ENCODE peak calls at places on chromosomes 2 and 18, in six cellular contexts. W is GM12878, U is K562, J is HCT116, F is H1, K is HepG2. I is an unnamed sample.

GRCh38 chr2:148554459-148555247 is 89.9 kb upstream of the EPC2 start:
- DNase-seq in W (no peak), U (no peak), J (no peak), F (no peak), K (no peak), I (peak)

GRCh38 chr18:8272254-8272653 is 337.0 kb upstream of the RAB12 start:
- DNase-seq in W (no peak), U (no peak), J (no peak), F (no peak), K (no peak), I (no peak)

GRCh38 chr2:102099536-102100293 is 42.8 kb upstream of the IL1R1 start:
- DNase-seq in W (no peak), U (no peak), J (no peak), F (no peak), K (no peak), I (no peak)

GRCh38 chr2:226023383-226023782 is 623.9 kb downstream of the NYAP2 start:
- DNase-seq in W (no peak), U (no peak), J (peak), F (no peak), K (peak), I (peak)

GRCh38 chr2:97715951-97716694 is 2.7 kb downstream of the ZAP70 start:
- DNase-seq in W (no peak), U (no peak), J (no peak), F (no peak), K (no peak), I (no peak)

GRCh38 chr2:168935810-168936581 is 34.9 kb downstream of the G6PC2 start:
- DNase-seq in W (no peak), U (peak), J (no peak), F (no peak), K (no peak), I (no peak)

GRCh38 chr2:105782123-105782522 is 37.4 kb downstream of the NCK2 start:
- DNase-seq in W (no peak), U (no peak), J (no peak), F (no peak), K (no peak), I (no peak)

GRCh38 chr18:78782951-78783563 is 196.6 kb upstream of the SALL3 start:
- DNase-seq in W (no peak), U (no peak), J (no peak), F (no peak), K (no peak), I (no peak)

GRCh38 chr2:217103752-217104540 is 244.1 kb upstream of the TNP1 start:
- DNase-seq in W (no peak), U (no peak), J (peak), F (no peak), K (no peak), I (no peak)

GRCh38 chr2:6754412-6754811 is 111.3 kb downstream of the CMPK2 start:
- DNase-seq in W (no peak), U (no peak), J (no peak), F (no peak), K (no peak), I (no peak)

GRCh38 chr2:240983361-240983995 is 14.9 kb upstream of the SNED1 start:
- DNase-seq in W (no peak), U (peak), J (peak), F (peak), K (no peak), I (peak)

GRCh38 chr2:72973566-72974435 is 56.5 kb downstream of the EMX1 start:
- DNase-seq in W (no peak), U (peak), J (peak), F (peak), K (peak), I (peak)

GRCh38 chr2:233486778-233487552 is 79.6 kb downstream of the USP40 start:
- DNase-seq in W (no peak), U (no peak), J (no peak), F (no peak), K (peak), I (no peak)

GRCh38 chr18:11981633-11982366 is 493 bp downstream of the IMPA2 start:
- DNase-seq in W (no peak), U (no peak), J (no peak), F (peak), K (peak), I (no peak)

GRCh38 chr2:31415421-31415820 is 879 bp upstream of the XDH start:
- DNase-seq in W (no peak), U (no peak), J (no peak), F (no peak), K (no peak), I (no peak)

GRCh38 chr2:207283356-207283755 is 117.6 kb upstream of the KLF7 start:
- DNase-seq in W (no peak), U (peak), J (no peak), F (no peak), K (no peak), I (no peak)

GRCh38 chr2:31253344-31254155 is 19.6 kb downstream of the EHD3 start:
- DNase-seq in W (no peak), U (no peak), J (no peak), F (no peak), K (no peak), I (no peak)

GRCh38 chr2:111200333-111200879 is 79.7 kb downstream of the BCL2L11 start:
- DNase-seq in W (no peak), U (no peak), J (no peak), F (peak), K (no peak), I (no peak)

GRCh38 chr2:53987336-53987921 is 16.6 kb upstream of the PSME4 start:
- DNase-seq in W (no peak), U (no peak), J (no peak), F (no peak), K (peak), I (no peak)

GRCh38 chr2:219278655-219279150 is 463 bp upstream of the DNAJB2 start:
- DNase-seq in W (no peak), U (no peak), J (no peak), F (no peak), K (no peak), I (no peak)

GRCh38 chr2:112074506-112074905 is 19.4 kb downstream of the TMEM87B start:
- DNase-seq in W (no peak), U (no peak), J (no peak), F (no peak), K (no peak), I (no peak)

GRCh38 chr2:239884875-239885274 is 140.3 kb downstream of the NDUFA10 start:
- DNase-seq in W (no peak), U (no peak), J (no peak), F (no peak), K (no peak), I (no peak)

GRCh38 chr2:230208576-230208975 is 11.2 kb downstream of the SP110 start:
- DNase-seq in W (no peak), U (no peak), J (no peak), F (no peak), K (no peak), I (no peak)

GRCh38 chr2:235506997-235507615 is 13.3 kb downstream of the AGAP1 start:
- DNase-seq in W (no peak), U (no peak), J (no peak), F (no peak), K (no peak), I (no peak)

GRCh38 chr2:119469661-119470297 is 38.1 kb downstream of the TMEM37 start:
- DNase-seq in W (no peak), U (no peak), J (no peak), F (no peak), K (peak), I (no peak)

GRCh38 chr2:210544839-210545238 is 11.6 kb upstream of the CPS1 start:
- DNase-seq in W (no peak), U (no peak), J (no peak), F (no peak), K (no peak), I (no peak)

GRCh38 chr18:74896390-74896991 is 298.8 kb downstream of the ZNF407 start:
- DNase-seq in W (no peak), U (peak), J (peak), F (peak), K (peak), I (peak)

GRCh38 chr2:54520687-54521086 is 64.6 kb downstream of the SPTBN1 start:
- DNase-seq in W (no peak), U (no peak), J (no peak), F (no peak), K (no peak), I (no peak)

GRCh38 chr2:10524341-10524740 is 76.2 kb upstream of the ODC1 start:
- DNase-seq in W (no peak), U (no peak), J (no peak), F (no peak), K (no peak), I (no peak)

GRCh38 chr2:28380185-28380584 is 12.5 kb upstream of the FOSL2 start:
- DNase-seq in W (no peak), U (no peak), J (no peak), F (no peak), K (no peak), I (no peak)

GRCh38 chr2:25492726-25493125 is 151.0 kb upstream of the DNMT3A start:
- DNase-seq in W (no peak), U (no peak), J (no peak), F (no peak), K (no peak), I (no peak)

GRCh38 chr2:196808281-196808680 is 874 bp downstream of the C2orf66 start:
- DNase-seq in W (no peak), U (no peak), J (no peak), F (no peak), K (no peak), I (no peak)

GRCh38 chr2:153499439-153499838 is 20.9 kb upstream of the RPRM start:
- DNase-seq in W (no peak), U (no peak), J (no peak), F (no peak), K (no peak), I (no peak)

GRCh38 chr2:67879586-67880290 is 183.1 kb downstream of the C1D start:
- DNase-seq in W (no peak), U (no peak), J (no peak), F (no peak), K (no peak), I (no peak)

GRCh38 chr2:231190531-231191197 is 7.8 kb upstream of the ARMC9 start:
- DNase-seq in W (no peak), U (no peak), J (no peak), F (peak), K (no peak), I (no peak)

GRCh38 chr2:240347949-240348500 is 87.4 kb upstream of the GPC1 start:
- DNase-seq in W (no peak), U (no peak), J (no peak), F (no peak), K (no peak), I (no peak)

GRCh38 chr2:113213061-113213930 is 39.5 kb downstream of the PSD4 start:
- DNase-seq in W (no peak), U (no peak), J (no peak), F (no peak), K (no peak), I (no peak)

GRCh38 chr2:100895402-100895801 is 75.5 kb downstream of the NPAS2 start:
- DNase-seq in W (no peak), U (no peak), J (no peak), F (no peak), K (no peak), I (no peak)

GRCh38 chr2:176089843-176090395 is 2.6 kb upstream of the HOXD13 start:
- DNase-seq in W (no peak), U (no peak), J (no peak), F (peak), K (no peak), I (no peak)

GRCh38 chr2:176088937-176089842 is 3.3 kb upstream of the HOXD13 start:
- DNase-seq in W (no peak), U (no peak), J (no peak), F (peak), K (no peak), I (no peak)

GRCh38 chr2:176085861-176086771 is 2.4 kb upstream of the EVX2 start:
- DNase-seq in W (no peak), U (peak), J (peak), F (peak), K (peak), I (no peak)

GRCh38 chr2:176087330-176088047 is 3.7 kb upstream of the EVX2 start:
- DNase-seq in W (no peak), U (no peak), J (no peak), F (no peak), K (no peak), I (no peak)

DNA sequence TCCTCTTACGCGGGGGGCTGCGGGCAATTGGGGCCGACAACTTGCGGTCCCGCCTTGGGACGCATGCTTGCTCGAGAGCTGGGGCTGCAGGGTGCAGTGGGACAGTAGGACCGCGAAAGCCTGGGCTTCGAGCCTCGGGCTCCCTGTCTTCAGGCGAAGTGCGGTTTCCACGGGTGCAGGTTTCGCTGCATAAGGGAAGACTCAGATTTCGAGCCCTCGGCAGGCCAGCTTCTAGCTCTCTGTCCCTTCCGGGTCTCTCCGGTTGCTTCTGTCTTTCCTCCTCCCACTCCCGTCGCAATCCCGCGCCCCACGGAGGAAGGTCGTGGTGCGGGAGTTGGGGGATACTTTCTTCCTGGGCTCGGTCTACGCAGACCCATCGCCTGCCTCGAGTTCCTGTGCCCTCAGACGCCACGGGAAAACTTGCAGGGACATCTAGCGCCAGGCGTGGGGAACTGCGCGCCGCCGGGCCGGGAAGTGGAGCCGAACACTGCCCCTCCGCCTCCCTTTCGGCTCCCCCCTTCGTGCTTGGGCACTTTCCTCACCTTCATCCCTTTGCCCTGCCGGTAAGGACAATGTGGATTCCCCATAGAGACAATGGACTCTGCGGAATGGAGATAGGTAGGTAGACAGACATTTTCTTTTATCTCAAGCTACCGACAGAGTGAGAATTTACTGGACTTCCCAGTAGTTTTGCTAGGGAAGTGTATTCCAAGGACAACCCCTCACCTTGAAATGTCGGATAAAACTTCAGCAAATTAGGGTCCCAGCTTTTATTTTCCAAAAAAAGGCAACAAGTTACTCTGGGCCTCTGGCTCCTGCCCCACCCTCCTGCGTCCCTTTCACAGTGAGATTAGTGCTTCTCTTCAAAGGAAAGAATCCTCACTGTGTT is 4.2 kb upstream of the HOXD13 start:
- DNase-seq in W (no peak), U (peak), J (peak), F (peak), K (peak), I (no peak)
- H3K4me3 ChIP-seq in W (no peak), U (no peak), J (no peak), F (peak), K (peak), I (peak)

DNA sequence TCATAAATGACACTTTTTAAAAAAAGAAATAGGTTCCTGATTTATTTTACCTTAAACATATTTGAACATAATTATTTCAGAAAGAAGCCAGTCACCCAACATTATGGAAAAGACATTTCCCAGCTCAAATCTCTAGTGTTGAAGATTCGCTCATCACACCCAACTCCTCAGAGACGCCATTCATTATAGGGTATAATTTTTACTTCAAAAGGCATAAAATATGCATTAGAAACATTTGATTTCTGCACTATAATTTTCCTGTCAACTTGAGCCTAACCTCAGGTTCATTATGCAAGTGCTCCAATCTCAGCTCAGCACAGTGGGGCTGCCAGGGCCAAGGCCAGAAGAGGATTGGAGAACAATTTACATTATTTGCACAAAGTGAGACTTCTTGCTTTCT is 58.8 kb upstream of the TTN start:
- DNase-seq in W (no peak), U (no peak), J (no peak), F (no peak), K (no peak), I (no peak)
- TF ChIP-seq ZNF274 in W (no peak), U (no peak), J (no peak), F (no peak), K (no peak), I (no peak)

GRCh38 chr18:29123706-29124530 is 947.0 kb upstream of the CDH2 start:
- DNase-seq in W (no peak), U (no peak), J (no peak), F (no peak), K (no peak), I (no peak)
- H3K4me3 ChIP-seq in W (no peak), U (no peak), J (no peak), F (no peak), K (no peak), I (no peak)

GRCh38 chr18:32366586-32367538 is 103.8 kb downstream of the GAREM1 start:
- DNase-seq in W (no peak), U (no peak), J (no peak), F (no peak), K (no peak), I (no peak)
- TF ChIP-seq ZNF274 in W (no peak), U (no peak), J (no peak), F (no peak), K (no peak), I (no peak)

DNA sequence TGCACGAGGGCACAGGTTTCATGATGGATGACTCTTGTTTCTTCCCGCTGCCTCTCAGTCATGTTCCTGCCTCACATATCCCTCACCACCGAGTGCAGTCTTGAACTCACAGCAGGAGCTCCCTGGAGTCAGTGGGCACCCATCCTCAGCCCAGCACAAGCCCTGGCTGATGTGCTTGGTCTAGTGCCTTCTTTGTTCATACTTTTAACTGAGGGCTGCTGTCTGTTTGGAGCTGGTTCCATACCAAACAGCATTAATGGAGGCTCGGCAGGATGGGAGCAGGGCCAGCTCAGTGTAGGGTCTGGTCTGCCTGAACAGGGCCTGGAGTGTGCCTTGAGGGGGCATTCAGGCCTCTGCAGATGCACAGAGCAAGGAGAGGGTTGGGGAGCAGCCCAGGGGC is 54.5 kb upstream of the GLI2 start:
- DNase-seq in W (no peak), U (no peak), J (no peak), F (no peak), K (no peak), I (no peak)
- H3K4me3 ChIP-seq in W (no peak), U (no peak), J (no peak), F (no peak), K (no peak), I (no peak)

GRCh38 chr2:147511491-147511948 is 333.3 kb upstream of the ACVR2A start:
- DNase-seq in W (no peak), U (no peak), J (no peak), F (no peak), K (no peak), I (no peak)
- TF ChIP-seq ZNF274 in W (no peak), U (no peak), J (no peak), F (no peak), K (no peak), I (no peak)

DNA sequence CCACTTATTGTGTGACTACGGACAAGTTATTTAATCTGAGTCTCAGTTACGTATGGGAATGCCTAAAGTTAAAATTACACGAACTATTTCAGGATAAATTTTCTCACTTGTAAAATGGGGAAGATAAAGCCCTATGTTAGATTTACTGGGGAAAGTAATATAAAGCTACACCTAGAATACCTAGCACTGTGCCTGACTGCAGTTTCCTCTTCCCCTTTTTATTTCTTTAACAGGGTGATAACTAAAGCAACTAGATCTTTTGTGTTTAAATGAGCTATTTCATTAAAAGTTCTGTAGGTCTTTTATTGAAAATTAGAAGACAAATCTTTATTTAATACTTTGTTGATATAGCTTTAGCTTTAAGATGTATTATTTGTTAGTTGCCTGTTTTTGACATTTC is 5.0 kb downstream of the B3GNT2 start:
- DNase-seq in W (no peak), U (no peak), J (no peak), F (no peak), K (no peak), I (no peak)
- H3K4me3 ChIP-seq in W (peak), U (no peak), J (no peak), F (no peak), K (no peak), I (no peak)

GRCh38 chr2:227890495-227891079 is 19.2 kb downstream of the DAW1 start:
- DNase-seq in W (peak), U (peak), J (peak), F (no peak), K (peak), I (peak)

GRCh38 chr2:227884511-227884947 is 13.1 kb downstream of the DAW1 start:
- DNase-seq in W (no peak), U (peak), J (peak), F (peak), K (peak), I (peak)

GRCh38 chr2:227891673-227892072 is 20.2 kb downstream of the DAW1 start:
- DNase-seq in W (no peak), U (no peak), J (no peak), F (no peak), K (no peak), I (no peak)

GRCh38 chr2:227889336-227889735 is 17.9 kb downstream of the DAW1 start:
- DNase-seq in W (no peak), U (no peak), J (no peak), F (no peak), K (no peak), I (no peak)

GRCh38 chr2:227888289-227888688 is 16.9 kb downstream of the DAW1 start:
- DNase-seq in W (no peak), U (no peak), J (peak), F (no peak), K (no peak), I (no peak)
- TF ChIP-seq ZNF274 in W (no peak), U (no peak), J (no peak), F (no peak), K (no peak), I (no peak)